ENCODE peak calls at places on chromosomes 12 and 14, in four cellular contexts. One of them, this sample, is unnamed.

GRCh38 chr12:22974865-22975264 is 349.9 kb downstream of the ETNK1 start:
- DNase-seq in naive thymus-derived CD4-positive, alpha-beta T cell: no peak
- DNase-seq in hepatocyte: peak
- DNase-seq in uterus: no peak
- DNase-seq in this sample: peak

GRCh38 chr14:96151242-96151641 is 53.4 kb upstream of the BDKRB2 start:
- DNase-seq in naive thymus-derived CD4-positive, alpha-beta T cell: no peak
- DNase-seq in hepatocyte: no peak
- DNase-seq in uterus: no peak
- DNase-seq in this sample: no peak

GRCh38 chr14:63524537-63525155 is 18.5 kb downstream of the PPP2R5E start:
- DNase-seq in naive thymus-derived CD4-positive, alpha-beta T cell: no peak
- DNase-seq in hepatocyte: no peak
- DNase-seq in uterus: no peak
- DNase-seq in this sample: no peak

GRCh38 chr14:82067221-82067620 is 533.6 kb upstream of the SEL1L start:
- DNase-seq in naive thymus-derived CD4-positive, alpha-beta T cell: no peak
- DNase-seq in hepatocyte: no peak
- DNase-seq in uterus: no peak
- DNase-seq in this sample: no peak

GRCh38 chr12:90816353-90817089 is 138.5 kb downstream of the CCER1 start:
- DNase-seq in naive thymus-derived CD4-positive, alpha-beta T cell: no peak
- DNase-seq in hepatocyte: no peak
- DNase-seq in uterus: no peak
- DNase-seq in this sample: peak

GRCh38 chr12:29561736-29562135 is 64.2 kb upstream of the OVCH1 start:
- DNase-seq in naive thymus-derived CD4-positive, alpha-beta T cell: no peak
- DNase-seq in hepatocyte: no peak
- DNase-seq in uterus: no peak
- DNase-seq in this sample: no peak

GRCh38 chr14:68663385-68664076 is 129.3 kb downstream of the ZFP36L1 start:
- DNase-seq in naive thymus-derived CD4-positive, alpha-beta T cell: no peak
- DNase-seq in hepatocyte: no peak
- DNase-seq in uterus: peak
- DNase-seq in this sample: no peak

GRCh38 chr14:63388766-63389431 is 70.2 kb upstream of the GPHB5 start:
- DNase-seq in naive thymus-derived CD4-positive, alpha-beta T cell: peak
- DNase-seq in hepatocyte: peak
- DNase-seq in uterus: peak
- DNase-seq in this sample: peak

GRCh38 chr12:124392991-124393790 is 98.3 kb downstream of the RFLNA start:
- DNase-seq in naive thymus-derived CD4-positive, alpha-beta T cell: no peak
- DNase-seq in hepatocyte: peak
- DNase-seq in uterus: peak
- DNase-seq in this sample: no peak

GRCh38 chr14:97071177-97071576 is 274.0 kb downstream of the VRK1 start:
- DNase-seq in naive thymus-derived CD4-positive, alpha-beta T cell: no peak
- DNase-seq in hepatocyte: no peak
- DNase-seq in uterus: no peak
- DNase-seq in this sample: no peak

GRCh38 chr14:20468773-20469241 is 399 bp upstream of the PNP start:
- DNase-seq in naive thymus-derived CD4-positive, alpha-beta T cell: no peak
- DNase-seq in hepatocyte: peak
- DNase-seq in uterus: peak
- DNase-seq in this sample: no peak

GRCh38 chr12:77992760-77993159 is 162.1 kb downstream of the NAV3 start:
- DNase-seq in naive thymus-derived CD4-positive, alpha-beta T cell: no peak
- DNase-seq in hepatocyte: no peak
- DNase-seq in uterus: no peak
- DNase-seq in this sample: no peak

GRCh38 chr12:105659355-105660075 is 329.0 kb downstream of the C12orf75 start:
- DNase-seq in naive thymus-derived CD4-positive, alpha-beta T cell: no peak
- DNase-seq in hepatocyte: no peak
- DNase-seq in uterus: peak
- DNase-seq in this sample: peak

GRCh38 chr12:130576286-130576933 is 139.7 kb downstream of the RIMBP2 start:
- DNase-seq in naive thymus-derived CD4-positive, alpha-beta T cell: no peak
- DNase-seq in hepatocyte: no peak
- DNase-seq in uterus: no peak
- DNase-seq in this sample: no peak

GRCh38 chr12:107318804-107319535 is 225.6 kb upstream of the CRY1 start:
- DNase-seq in naive thymus-derived CD4-positive, alpha-beta T cell: peak
- DNase-seq in hepatocyte: peak
- DNase-seq in uterus: no peak
- DNase-seq in this sample: no peak

GRCh38 chr12:125160556-125160955 is 95.3 kb downstream of the AACS start:
- DNase-seq in naive thymus-derived CD4-positive, alpha-beta T cell: no peak
- DNase-seq in hepatocyte: no peak
- DNase-seq in uterus: no peak
- DNase-seq in this sample: no peak

GRCh38 chr12:68158427-68158826 is 1.1 kb downstream of the IFNG start:
- DNase-seq in naive thymus-derived CD4-positive, alpha-beta T cell: peak
- DNase-seq in hepatocyte: no peak
- DNase-seq in uterus: no peak
- DNase-seq in this sample: no peak

GRCh38 chr14:89164168-89165074 is 252.6 kb downstream of the FOXN3 start:
- DNase-seq in naive thymus-derived CD4-positive, alpha-beta T cell: no peak
- DNase-seq in hepatocyte: no peak
- DNase-seq in uterus: no peak
- DNase-seq in this sample: no peak

GRCh38 chr12:84091642-84092041 is 821.0 kb downstream of the SLC6A15 start:
- DNase-seq in naive thymus-derived CD4-positive, alpha-beta T cell: no peak
- DNase-seq in hepatocyte: no peak
- DNase-seq in uterus: no peak
- DNase-seq in this sample: no peak

GRCh38 chr14:89252887-89253532 is 164.0 kb downstream of the FOXN3 start:
- DNase-seq in naive thymus-derived CD4-positive, alpha-beta T cell: no peak
- DNase-seq in hepatocyte: no peak
- DNase-seq in uterus: no peak
- DNase-seq in this sample: no peak

DNA sequence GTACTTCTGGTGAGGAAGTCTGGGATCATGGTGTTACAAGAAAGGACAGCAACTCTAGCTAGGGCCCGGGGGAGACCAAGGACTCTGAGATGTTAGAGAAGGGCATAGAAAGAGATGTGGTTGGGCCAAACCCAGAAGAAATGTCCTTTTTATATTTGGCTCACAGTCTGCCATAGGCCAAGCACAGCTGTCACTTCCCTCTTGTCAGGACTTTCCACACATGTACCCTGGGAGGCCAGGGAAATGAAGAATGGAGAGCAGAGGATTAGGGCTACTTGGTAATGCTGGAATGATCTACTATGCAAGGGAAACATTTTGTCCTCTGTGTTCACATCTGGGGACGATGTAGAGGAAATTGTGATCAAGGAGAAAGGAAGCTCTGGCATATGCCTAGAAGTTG is 9.2 kb downstream of the MYO1A start:
- DNase-seq in naive thymus-derived CD4-positive, alpha-beta T cell: no peak
- DNase-seq in hepatocyte: no peak
- DNase-seq in uterus: no peak
- DNase-seq in this sample: no peak
- H3K4me3 ChIP-seq in naive thymus-derived CD4-positive, alpha-beta T cell: no peak
- H3K4me3 ChIP-seq in hepatocyte: no peak
- H3K4me3 ChIP-seq in uterus: no peak
- H3K4me3 ChIP-seq in this sample: no peak

DNA sequence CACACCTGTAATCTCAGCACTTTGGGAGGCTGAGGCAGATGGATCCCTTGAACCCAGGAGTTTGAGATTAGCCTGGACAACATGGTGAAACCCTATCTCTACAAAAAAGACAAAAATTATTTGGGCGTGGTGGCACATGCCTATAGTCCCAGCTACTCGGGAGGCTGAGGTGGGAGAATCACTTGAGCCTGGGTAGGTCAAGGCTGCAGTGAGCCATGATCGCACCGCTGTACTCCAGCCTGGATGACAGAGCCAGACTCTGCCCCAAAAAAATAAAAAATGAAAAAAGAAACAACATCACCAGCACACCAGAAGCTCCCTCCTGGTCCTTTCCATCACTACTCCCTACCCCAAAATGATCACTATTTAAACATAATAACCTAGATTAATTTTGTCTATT is 2.6 kb downstream of the VEZT start:
- DNase-seq in naive thymus-derived CD4-positive, alpha-beta T cell: no peak
- DNase-seq in hepatocyte: no peak
- DNase-seq in uterus: no peak
- DNase-seq in this sample: no peak
- H3K4me3 ChIP-seq in naive thymus-derived CD4-positive, alpha-beta T cell: no peak
- H3K4me3 ChIP-seq in hepatocyte: peak
- H3K4me3 ChIP-seq in uterus: no peak
- H3K4me3 ChIP-seq in this sample: no peak

DNA sequence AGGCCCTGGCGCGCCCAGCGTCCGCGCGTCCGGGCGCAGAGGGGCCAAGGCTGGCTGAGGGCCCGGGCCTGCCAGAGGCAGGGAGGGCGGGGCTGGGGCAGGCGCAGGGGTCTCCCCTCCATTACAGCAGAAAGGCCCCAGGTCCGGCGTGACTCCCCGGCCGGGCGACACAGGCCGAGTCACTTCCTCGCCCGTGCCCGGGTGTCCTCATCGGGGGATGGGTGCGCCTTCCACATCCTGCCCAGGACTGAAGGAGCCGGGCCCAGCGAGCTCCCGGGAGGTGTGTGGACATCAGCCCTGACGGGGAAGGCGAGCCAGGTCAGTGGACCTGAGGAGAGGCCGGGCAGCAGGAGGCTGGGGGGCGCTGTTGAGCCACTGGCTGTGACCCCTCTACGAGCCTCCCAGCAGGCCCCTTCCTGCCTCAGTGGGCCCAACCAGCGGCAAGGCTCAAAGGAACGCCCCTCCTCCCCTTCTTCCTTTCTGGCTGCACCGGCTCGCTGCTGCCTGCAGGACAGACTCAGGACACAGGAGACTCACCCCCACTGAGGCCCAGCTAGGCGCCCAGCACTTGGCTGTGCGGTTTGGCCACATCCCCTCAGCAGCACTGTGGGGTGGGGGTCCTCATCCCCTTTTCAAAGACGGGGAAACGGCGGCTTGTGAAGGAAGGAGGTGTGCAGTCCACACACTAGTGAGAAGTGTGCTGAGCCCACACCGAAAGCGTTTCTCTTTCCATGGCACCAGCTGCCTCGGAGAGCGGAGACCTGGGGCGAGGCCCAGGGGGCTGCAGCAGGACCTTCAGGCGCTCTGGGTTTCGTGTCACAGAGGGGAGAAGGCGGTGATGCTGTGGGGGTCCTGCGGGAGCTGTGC is 606 bp downstream of the TNFAIP2 start:
- DNase-seq in naive thymus-derived CD4-positive, alpha-beta T cell: no peak
- DNase-seq in hepatocyte: peak
- DNase-seq in uterus: peak
- DNase-seq in this sample: no peak
- H3K4me3 ChIP-seq in naive thymus-derived CD4-positive, alpha-beta T cell: no peak
- H3K4me3 ChIP-seq in hepatocyte: peak
- H3K4me3 ChIP-seq in uterus: peak
- H3K4me3 ChIP-seq in this sample: peak

GRCh38 chr12:48183876-48184548 is 568 bp downstream of the CCDC184 start:
- DNase-seq in naive thymus-derived CD4-positive, alpha-beta T cell: peak
- DNase-seq in hepatocyte: no peak
- DNase-seq in uterus: no peak
- DNase-seq in this sample: no peak

GRCh38 chr12:48182659-48183058 is 785 bp upstream of the CCDC184 start:
- DNase-seq in naive thymus-derived CD4-positive, alpha-beta T cell: no peak
- DNase-seq in hepatocyte: no peak
- DNase-seq in uterus: no peak
- DNase-seq in this sample: no peak

GRCh38 chr12:48183091-48183875 is at the start of gene CCDC184:
- DNase-seq in naive thymus-derived CD4-positive, alpha-beta T cell: peak
- DNase-seq in hepatocyte: peak
- DNase-seq in uterus: peak
- DNase-seq in this sample: no peak

GRCh38 chr12:48185181-48185919 is 1.9 kb downstream of the CCDC184 start:
- DNase-seq in naive thymus-derived CD4-positive, alpha-beta T cell: no peak
- DNase-seq in hepatocyte: peak
- DNase-seq in uterus: no peak
- DNase-seq in this sample: no peak

GRCh38 chr12:48184549-48184922 is 1.1 kb downstream of the CCDC184 start:
- DNase-seq in naive thymus-derived CD4-positive, alpha-beta T cell: no peak
- DNase-seq in hepatocyte: no peak
- DNase-seq in uterus: no peak
- DNase-seq in this sample: no peak
- H3K4me3 ChIP-seq in naive thymus-derived CD4-positive, alpha-beta T cell: no peak
- H3K4me3 ChIP-seq in hepatocyte: peak
- H3K4me3 ChIP-seq in uterus: peak
- H3K4me3 ChIP-seq in this sample: peak

DNA sequence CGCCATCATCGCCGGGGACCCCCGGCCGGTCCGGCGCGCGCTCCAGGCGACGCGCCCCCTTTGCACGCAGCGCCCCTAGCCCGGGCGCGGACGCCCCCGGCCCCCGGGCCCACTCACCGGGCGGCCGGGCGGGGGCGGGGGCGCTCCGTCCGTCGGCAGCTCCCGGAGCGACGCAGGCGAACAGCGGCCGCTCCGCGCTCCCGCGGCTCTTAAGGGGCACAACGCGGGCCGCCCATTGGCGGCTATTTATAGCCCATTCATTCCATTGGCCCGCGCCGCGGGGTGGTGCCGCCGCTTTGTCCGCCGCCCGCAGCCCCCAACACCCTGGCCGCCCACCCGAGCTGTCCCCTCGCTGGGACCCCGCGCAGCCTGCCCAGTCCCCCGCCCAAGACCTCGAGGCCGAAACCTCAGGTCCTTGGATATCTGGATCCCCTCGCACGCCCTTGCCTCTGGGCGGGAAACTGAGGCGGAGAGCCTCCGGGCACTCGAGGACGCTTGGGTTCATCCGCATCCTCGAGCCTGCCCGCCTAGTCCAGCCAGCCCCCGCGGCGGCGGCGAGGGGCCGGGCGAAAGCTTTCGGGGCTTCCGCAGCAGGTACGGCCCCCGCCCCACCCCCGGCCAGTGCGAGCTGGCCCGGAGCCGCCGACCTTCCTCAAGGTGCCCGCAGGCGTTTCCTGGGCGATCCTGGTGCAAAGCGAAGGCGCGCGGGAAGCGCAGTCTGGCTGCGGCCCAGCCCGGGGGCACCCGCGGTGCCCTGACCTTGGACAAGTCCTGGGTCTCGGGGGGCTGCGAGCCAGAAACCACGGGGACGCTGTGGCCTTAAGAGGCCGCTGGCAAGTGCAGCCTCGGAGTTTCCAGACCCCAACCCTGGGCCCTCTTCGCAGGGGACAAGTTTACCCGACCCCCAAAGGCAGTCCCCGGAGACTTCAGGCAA is at the start of gene CKB:
- DNase-seq in naive thymus-derived CD4-positive, alpha-beta T cell: no peak
- DNase-seq in hepatocyte: peak
- DNase-seq in uterus: peak
- DNase-seq in this sample: no peak
- H3K4me3 ChIP-seq in naive thymus-derived CD4-positive, alpha-beta T cell: peak
- H3K4me3 ChIP-seq in hepatocyte: peak
- H3K4me3 ChIP-seq in uterus: peak
- H3K4me3 ChIP-seq in this sample: peak